ENCODE peak calls at places on chromosomes 1 and 21, in five cellular contexts. F, N, G, X and B are unnamed samples. For H3K9me3 and H3K4me1, the result is how much of the 10 kb centered on the place peaks cover.

GRCh38 chr1:100868364-100868995 is 26.2 kb downstream of the EXTL2 start:
- DNase-seq in X (peak), N (peak), F (no peak), G (no peak), B (no peak)

GRCh38 chr1:163195728-163196448 is 6.8 kb downstream of the RGS5 start:
- DNase-seq in G (peak), F (no peak), X (peak), N (no peak), B (no peak)

GRCh38 chr1:46065405-46065804 is 67.0 kb downstream of the PIK3R3 start:
- DNase-seq in F (peak), G (no peak), N (peak), X (no peak), B (no peak)

GRCh38 chr1:19949016-19949415 is 25.6 kb upstream of the PLA2G2E start:
- DNase-seq in X (peak), G (no peak), F (peak), N (no peak), B (no peak)

GRCh38 chr21:35696644-35697043 is 363.7 kb downstream of the SETD4 start:
- DNase-seq in G (no peak), N (peak), X (no peak), F (no peak), B (no peak)

GRCh38 chr1:110155878-110156522 is 5.7 kb downstream of the SLC6A17 start:
- DNase-seq in X (peak), N (peak), G (no peak), F (peak), B (no peak)

GRCh38 chr1:113396585-113396984 is 6.3 kb downstream of the MAGI3 start:
- DNase-seq in G (no peak), F (peak), X (peak), N (no peak), B (no peak)

GRCh38 chr1:198623920-198624647 is 14.8 kb upstream of the PTPRC start:
- DNase-seq in X (peak), G (no peak), F (no peak), N (no peak), B (no peak)

GRCh38 chr1:202958544-202959275 is 598 bp upstream of the ADIPOR1 start:
- DNase-seq in F (no peak), G (no peak), X (no peak), N (peak), B (no peak)

GRCh38 chr1:194289569-194290266 is 1103.3 kb upstream of the B3GALT2 start:
- DNase-seq in N (peak), F (no peak), G (no peak), X (no peak), B (no peak)

GRCh38 chr1:19208710-19209438 is 1.2 kb downstream of the UBR4 start:
- DNase-seq in G (no peak), F (peak), N (no peak), X (peak), B (no peak)

GRCh38 chr1:245715970-245716369 is 561.2 kb downstream of the KIF26B start:
- DNase-seq in G (no peak), X (peak), F (peak), N (no peak), B (no peak)

GRCh38 chr1:3945222-3945621 is 45.1 kb upstream of the C1orf174 start:
- DNase-seq in G (no peak), X (no peak), N (no peak), F (no peak), B (no peak)
- H3K9me3 ChIP-seq in G (under half), X (under half), N (under half), F (under half), B (under half)

GRCh38 chr1:211341999-211342398 is 15.4 kb downstream of the TRAF5 start:
- DNase-seq in G (no peak), X (no peak), N (no peak), F (no peak), B (no peak)

GRCh38 chr1:211344335-211344664 is 17.7 kb downstream of the TRAF5 start:
- DNase-seq in N (no peak), F (no peak), X (peak), G (no peak), B (no peak)

GRCh38 chr1:211343607-211344334 is 17.1 kb downstream of the TRAF5 start:
- DNase-seq in N (no peak), F (no peak), X (peak), G (no peak), B (no peak)

GRCh38 chr1:211348547-211348946 is 21.9 kb downstream of the TRAF5 start:
- DNase-seq in N (no peak), F (no peak), G (no peak), X (no peak), B (no peak)

GRCh38 chr1:211345719-211346118 is 19.1 kb downstream of the TRAF5 start:
- DNase-seq in G (peak), X (peak), F (no peak), N (no peak), B (no peak)
- H3K4me1 ChIP-seq in G (under half), X (under half), F (under half), N (under half), B (half or more)

DNA sequence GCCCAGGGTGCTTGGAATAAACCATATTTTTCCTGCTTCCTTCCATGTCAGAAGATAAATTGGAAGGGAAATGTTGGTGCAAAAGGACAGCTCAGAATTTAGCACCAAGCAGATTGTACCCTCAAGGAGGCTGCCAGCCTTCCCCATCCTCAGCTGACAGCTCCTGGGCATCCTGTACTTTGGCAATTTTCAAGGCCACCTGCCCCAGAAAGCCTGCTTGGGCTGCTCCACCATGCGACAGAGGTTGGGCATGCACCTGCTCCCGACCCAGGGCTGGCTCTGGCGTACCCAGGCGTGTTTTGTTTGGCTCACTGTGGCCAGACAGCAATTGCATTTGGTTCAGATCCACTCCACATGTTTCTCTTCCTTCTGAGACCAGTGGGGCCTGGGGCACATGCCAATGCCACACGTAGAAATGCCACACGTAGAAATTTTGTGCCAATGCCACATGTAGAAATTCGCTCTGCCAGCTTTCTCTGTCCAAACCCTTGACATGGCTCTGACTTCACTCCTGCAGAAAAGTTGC is 547.8 kb downstream of the NPHP4 start:
- DNase-seq in N (no peak), F (no peak), X (no peak), G (no peak), B (no peak)
- H3K9me3 ChIP-seq in N (under half), F (under half), X (under half), G (under half), B (under half)

DNA sequence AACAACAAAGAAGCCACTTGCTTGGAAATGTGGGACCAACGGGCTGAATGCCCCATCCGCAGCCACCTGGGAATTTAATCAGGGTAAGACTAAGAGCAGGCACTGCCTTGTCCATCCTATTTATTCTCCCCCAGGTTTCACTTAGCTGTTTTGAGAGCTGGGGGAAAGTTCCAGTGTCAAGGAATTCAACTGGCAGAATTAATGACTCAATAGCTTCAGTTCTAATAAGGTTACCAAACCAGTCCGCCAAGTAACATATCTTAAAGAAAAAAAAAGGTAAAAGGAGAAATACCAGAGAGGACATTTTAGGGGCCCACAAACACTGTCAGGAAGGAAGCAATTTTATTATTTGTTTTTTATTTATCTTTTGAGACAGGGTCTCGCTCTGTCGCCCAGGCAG is 157.6 kb upstream of the SOD1 start:
- DNase-seq in N (no peak), X (no peak), F (no peak), G (no peak), B (no peak)
- H3K4me1 ChIP-seq in N (under half), X (under half), F (under half), G (under half), B (under half)

DNA sequence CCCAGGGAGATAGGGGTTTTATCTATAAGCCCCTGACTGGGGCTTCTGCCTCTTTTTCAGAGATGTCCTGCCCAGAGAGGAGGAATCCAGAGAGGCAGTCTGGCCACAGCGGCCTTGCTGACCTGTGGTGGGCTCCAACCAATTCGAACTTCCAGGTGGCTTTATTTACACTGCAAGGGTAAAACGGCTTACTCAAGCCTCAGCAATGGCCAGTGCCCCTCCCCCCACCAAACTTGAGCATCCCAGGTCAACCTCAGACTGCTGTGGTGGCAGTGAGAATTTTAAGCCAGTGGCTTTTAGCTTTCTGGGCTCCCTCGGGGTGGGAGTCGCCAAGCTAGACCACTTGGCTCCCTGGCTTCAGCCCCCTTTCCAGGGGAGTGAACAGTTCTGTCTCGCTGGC is 384.0 kb upstream of the BEND5 start:
- DNase-seq in N (no peak), F (no peak), G (no peak), X (no peak), B (no peak)
- H3K9me3 ChIP-seq in N (under half), F (under half), G (under half), X (under half), B (under half)

GRCh38 chr21:42541618-42542017 is 28.0 kb downstream of the SLC37A1 start:
- DNase-seq in X (no peak), F (no peak), N (no peak), G (no peak), B (no peak)

GRCh38 chr21:42542196-42542595 is 28.5 kb downstream of the SLC37A1 start:
- DNase-seq in G (no peak), X (no peak), F (no peak), N (no peak), B (no peak)

GRCh38 chr21:42542596-42542995 is 28.9 kb downstream of the SLC37A1 start:
- DNase-seq in F (no peak), G (peak), N (no peak), X (no peak), B (no peak)

GRCh38 chr21:42544544-42544943 is 30.9 kb downstream of the SLC37A1 start:
- DNase-seq in X (no peak), N (no peak), F (no peak), G (no peak), B (no peak)

GRCh38 chr21:42543106-42543847 is 29.6 kb downstream of the SLC37A1 start:
- DNase-seq in N (no peak), X (no peak), F (no peak), G (no peak), B (no peak)
- H3K4me1 ChIP-seq in N (under half), X (under half), F (under half), G (under half), B (under half)

GRCh38 chr1:30145723-30146263 is 577.6 kb downstream of the MATN1 start:
- DNase-seq in F (no peak), G (no peak), X (no peak), N (no peak), B (no peak)

GRCh38 chr1:30144831-30145230 is 578.6 kb downstream of the MATN1 start:
- DNase-seq in N (no peak), G (no peak), X (no peak), F (no peak), B (no peak)

GRCh38 chr1:30140566-30140965 is 582.8 kb downstream of the MATN1 start:
- DNase-seq in N (no peak), X (no peak), F (no peak), G (no peak), B (no peak)

GRCh38 chr1:30146448-30146847 is 576.9 kb downstream of the MATN1 start:
- DNase-seq in G (no peak), F (no peak), X (no peak), N (no peak), B (no peak)

DNA sequence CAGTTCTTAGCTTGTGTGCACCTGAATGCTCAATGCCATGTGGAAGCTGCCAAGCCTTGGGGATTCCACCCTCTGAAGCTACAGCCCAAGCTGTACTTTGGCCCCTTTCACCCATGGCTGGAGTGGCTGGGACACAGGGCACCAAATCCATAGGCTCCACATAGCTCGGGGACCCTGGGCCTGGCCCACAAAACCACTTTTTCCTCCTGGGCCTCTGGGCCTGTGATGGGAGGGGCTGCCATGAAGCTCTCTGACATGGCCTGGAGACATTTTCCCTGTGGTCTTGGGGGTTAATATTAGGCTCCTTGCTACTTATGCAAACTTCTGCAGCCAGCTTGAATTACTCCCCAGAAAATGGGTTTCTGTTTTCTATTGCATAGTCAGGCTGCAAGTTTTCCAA is 579.9 kb downstream of the MATN1 start:
- DNase-seq in N (no peak), F (no peak), G (no peak), X (no peak), B (no peak)
- H3K9me3 ChIP-seq in N (under half), F (under half), G (under half), X (under half), B (under half)

DNA sequence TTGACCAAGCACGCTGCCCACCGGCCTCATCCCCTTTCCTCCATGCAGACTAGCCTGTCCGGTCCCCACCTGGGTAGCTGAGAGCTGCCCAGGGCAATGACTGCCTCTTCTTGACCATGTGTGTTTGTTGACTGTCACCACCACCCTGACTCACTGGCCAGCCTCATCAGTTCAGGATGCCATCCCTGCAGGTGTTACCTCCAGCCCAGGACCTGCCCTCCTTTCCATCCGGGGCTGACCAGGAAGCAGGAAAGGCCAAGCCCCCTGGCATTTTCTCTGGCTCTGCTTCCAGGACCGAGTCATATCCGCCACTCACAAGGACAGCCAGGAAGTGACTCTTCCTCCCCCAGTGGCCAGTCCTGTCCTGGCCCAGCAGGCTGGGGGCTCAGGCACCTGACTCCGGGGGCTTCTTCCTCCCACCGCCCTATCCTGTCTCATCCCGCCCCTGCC is 17.1 kb downstream of the EPHA2 start:
- DNase-seq in G (no peak), N (no peak), F (no peak), X (peak), B (no peak)
- H3K4me1 ChIP-seq in G (under half), N (under half), F (half or more), X (under half), B (under half)

GRCh38 chr1:64293820-64294219 is 90.4 kb downstream of the UBE2U start:
- DNase-seq in X (peak), G (no peak), N (no peak), F (no peak), B (no peak)
- H3K9me3 ChIP-seq in X (under half), G (under half), N (under half), F (under half), B (under half)

GRCh38 chr1:109107785-109108184 is 6.1 kb upstream of the ELAPOR1 start:
- DNase-seq in F (no peak), X (no peak), G (no peak), N (no peak), B (no peak)

GRCh38 chr1:109109906-109110305 is 4.0 kb upstream of the ELAPOR1 start:
- DNase-seq in X (no peak), N (no peak), F (no peak), G (no peak), B (no peak)

GRCh38 chr1:109104364-109105151 is 9.4 kb upstream of the ELAPOR1 start:
- DNase-seq in F (no peak), X (no peak), G (no peak), N (no peak), B (no peak)

GRCh38 chr1:109111386-109112055 is 2.4 kb upstream of the ELAPOR1 start:
- DNase-seq in G (no peak), F (no peak), N (no peak), X (no peak), B (no peak)

GRCh38 chr1:109105881-109106280 is 8.0 kb upstream of the ELAPOR1 start:
- DNase-seq in F (no peak), G (no peak), N (no peak), X (no peak), B (no peak)
- H3K4me1 ChIP-seq in F (under half), G (under half), N (under half), X (under half), B (under half)